ENCODE peak calls at places on chromosomes 11 and 22, in eight cellular contexts. L, D, E, N, H, Z, U and V are unnamed samples.
A peak's percentile ranks its signal among the peaks of the same experiment; 100 is the strongest.

GRCh38 chr11:575324-575995 is 810 bp upstream of the PHRF1 start:
- DNase-seq in N (no peak), Z (peak; percentile 65), H (no peak), D (no peak), E (no peak), L (peak; percentile 73), U (no peak), V (peak; percentile 44)

GRCh38 chr11:64233913-64234839 is at the start of gene VEGFB:
- DNase-seq in U (no peak), D (no peak), Z (peak; percentile 69), H (no peak), E (no peak), N (peak; percentile 84), L (peak; percentile 79), V (peak; percentile 74)

GRCh38 chr11:15585587-15586331 is 471.0 kb downstream of the INSC start:
- DNase-seq in U (no peak), N (no peak), H (no peak), D (no peak), Z (no peak), L (no peak), E (no peak), V (no peak)

GRCh38 chr11:68844801-68845200 is 3.1 kb upstream of the CPT1A start:
- DNase-seq in H (no peak), N (no peak), Z (no peak), D (no peak), U (no peak), L (no peak), E (no peak), V (no peak)

GRCh38 chr22:50269573-50270301 is 443 bp downstream of the MAPK11 start:
- DNase-seq in U (no peak), D (peak; percentile 71), Z (no peak), L (peak; percentile 15), E (no peak), H (no peak), N (peak; percentile 76), V (peak; percentile 61)

GRCh38 chr22:46902436-46902835 is 140.0 kb downstream of the TBC1D22A start:
- DNase-seq in Z (no peak), U (no peak), E (no peak), L (no peak), H (no peak), D (no peak), N (no peak), V (no peak)

GRCh38 chr11:81895258-81895657 is 838.4 kb downstream of the FAM181B start:
- DNase-seq in Z (no peak), D (no peak), H (no peak), L (no peak), E (no peak), N (no peak), U (no peak), V (no peak)

GRCh38 chr11:119484741-119485605 is 62.0 kb upstream of the THY1 start:
- DNase-seq in Z (no peak), E (no peak), U (no peak), N (no peak), L (no peak), H (no peak), D (no peak), V (peak; percentile 38)